ENCODE peak calls at places on chromosomes 11 and 22, in six cellular contexts. T is anterior cingulate cortex; M is neural crest cell; H is endothelial cell; U is cardiac muscle cell; G is activated CD4-positive, alpha-beta T cell treated with anti-CD3 and anti-CD28 coated beads, Interleukin-2, amount 10 ng/mL, durations not matched to agents 7 days and 5 days. R is an unnamed sample.

GRCh38 chr22:43200555-43200954 is 13.6 kb upstream of the TTLL12 start:
- DNase-seq in T (no peak), M (no peak), H (no peak), U (no peak), G (no peak), R (no peak)

GRCh38 chr22:27796118-27796517 is 5.4 kb downstream of the MN1 start:
- DNase-seq in T (no peak), M (no peak), H (no peak), U (no peak), G (no peak), R (no peak)

GRCh38 chr11:8061555-8062428 is 19.2 kb upstream of the TUB start:
- DNase-seq in T (no peak), M (no peak), H (no peak), U (no peak), G (no peak), R (no peak)

GRCh38 chr11:126416542-126417090 is 61.1 kb downstream of the ST3GAL4 start:
- DNase-seq in T (peak; percentile 81), M (no peak), H (peak; percentile 75), U (peak; percentile 74), G (peak; percentile 72), R (peak; percentile 49)

GRCh38 chr11:72668645-72669347 is 5.4 kb downstream of the PDE2A start:
- DNase-seq in T (no peak), M (no peak), H (no peak), U (no peak), G (peak; percentile 61), R (no peak)

GRCh38 chr11:110564676-110565343 is 135.1 kb downstream of the FDX1 start:
- DNase-seq in T (no peak), M (no peak), H (no peak), U (no peak), G (no peak), R (no peak)

GRCh38 chr11:115759622-115760527 is 255.7 kb upstream of the CADM1 start:
- DNase-seq in T (peak; percentile 40), M (peak; percentile 34), H (peak; percentile 31), U (peak; percentile 50), G (no peak), R (no peak)

GRCh38 chr11:64022125-64022784 is 13.5 kb upstream of the FLRT1 start:
- DNase-seq in T (no peak), M (no peak), H (no peak), U (no peak), G (no peak), R (no peak)

GRCh38 chr11:117010808-117011540 is 87.3 kb downstream of the SIK3 start:
- DNase-seq in T (no peak), M (no peak), H (no peak), U (no peak), G (no peak), R (no peak)

R was measured in erythroblast.